ENCODE peak calls at places on chromosomes 6 and 20, in ten cellular contexts. P, W, S, T, X, V, R, E, Q and Y are unnamed samples.
A peak's percentile ranks its signal among the peaks of the same experiment; 100 is the strongest.

GRCh38 chr6:2738373-2738979 is 12.2 kb downstream of the MYLK4 start:
- DNase-seq in P (peak; percentile 60), W (no peak), S (peak; percentile 79), T (peak; percentile 48), X (peak; percentile 79), V (peak; percentile 43), R (peak; percentile 34), E (peak; percentile 71), Q (peak; percentile 62), Y (peak; percentile 55)

GRCh38 chr6:3288711-3289663 is 30.2 kb downstream of the PSMG4 start:
- DNase-seq in P (no peak), W (no peak), S (no peak), T (no peak), X (no peak), V (no peak), R (no peak), E (no peak), Q (no peak), Y (no peak)

GRCh38 chr6:158897236-158897635 is 78.1 kb upstream of the EZR start:
- DNase-seq in P (no peak), W (no peak), S (no peak), T (no peak), X (no peak), V (no peak), R (no peak), E (no peak), Q (no peak), Y (no peak)

GRCh38 chr6:136113736-136114173 is 136.4 kb downstream of the MTFR2 start:
- DNase-seq in P (no peak), W (no peak), S (peak; percentile 77), T (peak; percentile 86), X (peak; percentile 95), V (no peak), R (no peak), E (no peak), Q (peak; percentile 57), Y (no peak)

GRCh38 chr6:23145801-23146200 is 576.4 kb downstream of the HDGFL1 start:
- DNase-seq in P (no peak), W (no peak), S (no peak), T (no peak), X (no peak), V (no peak), R (no peak), E (no peak), Q (no peak), Y (no peak)

GRCh38 chr6:122829456-122829855 is 40.4 kb downstream of the SMPDL3A start:
- DNase-seq in P (no peak), W (no peak), S (no peak), T (no peak), X (no peak), V (no peak), R (no peak), E (no peak), Q (no peak), Y (no peak)

GRCh38 chr6:43953794-43954310 is 173.4 kb downstream of the MRPL14 start:
- DNase-seq in P (no peak), W (no peak), S (no peak), T (no peak), X (peak; percentile 37), V (no peak), R (peak; percentile 0), E (no peak), Q (peak; percentile 33), Y (no peak)

GRCh38 chr6:27161946-27162603 is 85.4 kb upstream of the PRSS16 start:
- DNase-seq in P (no peak), W (no peak), S (peak; percentile 60), T (peak; percentile 58), X (peak; percentile 58), V (peak; percentile 81), R (no peak), E (peak; percentile 18), Q (peak; percentile 24), Y (peak; percentile 59)

GRCh38 chr6:165689699-165690098 is 26.7 kb upstream of the PDE10A start:
- DNase-seq in P (no peak), W (no peak), S (no peak), T (no peak), X (peak; percentile 49), V (no peak), R (no peak), E (no peak), Q (no peak), Y (no peak)

GRCh38 chr6:29509711-29510110 is 22.0 kb upstream of the MAS1L start:
- DNase-seq in P (no peak), W (no peak), S (no peak), T (no peak), X (no peak), V (no peak), R (no peak), E (no peak), Q (no peak), Y (no peak)

GRCh38 chr6:7260291-7261029 is 52.5 kb downstream of the SSR1 start:
- DNase-seq in P (no peak), W (peak; percentile 25), S (no peak), T (no peak), X (no peak), V (no peak), R (no peak), E (no peak), Q (no peak), Y (no peak)

GRCh38 chr6:14968056-14968643 is 277.7 kb upstream of the JARID2 start:
- DNase-seq in P (no peak), W (no peak), S (no peak), T (no peak), X (no peak), V (no peak), R (no peak), E (no peak), Q (no peak), Y (no peak)

GRCh38 chr20:43508106-43508505 is 609 bp downstream of the L3MBTL1 start:
- DNase-seq in P (no peak), W (no peak), S (no peak), T (no peak), X (no peak), V (no peak), R (no peak), E (no peak), Q (peak; percentile 18), Y (no peak)

GRCh38 chr6:41408982-41409381 is 73.6 kb downstream of the NCR2 start:
- DNase-seq in P (no peak), W (no peak), S (no peak), T (no peak), X (no peak), V (no peak), R (no peak), E (no peak), Q (no peak), Y (no peak)

GRCh38 chr6:31952140-31952805 is 6.4 kb downstream of the CFB start:
- DNase-seq in P (no peak), W (peak; percentile 73), S (peak; percentile 60), T (peak; percentile 8), X (peak; percentile 79), V (no peak), R (no peak), E (no peak), Q (peak; percentile 63), Y (peak; percentile 40)

GRCh38 chr6:159501558-159501957 is 191.5 kb downstream of the SOD2 start:
- DNase-seq in P (no peak), W (no peak), S (no peak), T (no peak), X (no peak), V (no peak), R (no peak), E (no peak), Q (no peak), Y (no peak)

GRCh38 chr6:3546121-3546520 is 89.3 kb upstream of the SLC22A23 start:
- DNase-seq in P (no peak), W (no peak), S (no peak), T (no peak), X (no peak), V (no peak), R (no peak), E (no peak), Q (no peak), Y (no peak)

GRCh38 chr20:40868568-40869223 is 159.9 kb upstream of the TOP1 start:
- DNase-seq in P (no peak), W (no peak), S (peak; percentile 32), T (no peak), X (peak; percentile 90), V (no peak), R (no peak), E (no peak), Q (no peak), Y (no peak)